ENCODE peak calls at places on chromosomes 11 and 22, in four cellular contexts. R is ovary, Z is prostate gland, A is neural progenitor cell. L is an unnamed sample.

GRCh38 chr22:26431151-26431995 is 2.3 kb downstream of the ASPHD2 start:
- DNase-seq in A (no peak), R (no peak), Z (no peak), L (no peak)

GRCh38 chr11:86784247-86784681 is 16.1 kb upstream of the PRSS23 start:
- DNase-seq in Z (no peak), A (no peak), R (no peak), L (no peak)

GRCh38 chr11:68449951-68450350 is 10.6 kb upstream of the PPP6R3 start:
- DNase-seq in A (no peak), Z (no peak), R (peak), L (no peak)

GRCh38 chr11:19988598-19988997 is 171.7 kb downstream of the DBX1 start:
- DNase-seq in Z (peak), R (no peak), A (peak), L (peak)

GRCh38 chr11:22832315-22833041 is 2.9 kb upstream of the SVIP start:
- DNase-seq in Z (no peak), A (no peak), R (no peak), L (no peak)

GRCh38 chr11:4181780-4182721 is 87.5 kb downstream of the RRM1 start:
- DNase-seq in R (peak), Z (peak), A (peak), L (peak)

GRCh38 chr22:44500623-44501022 is 2.6 kb upstream of the RTL6 start:
- DNase-seq in R (no peak), Z (no peak), A (no peak), L (no peak)

GRCh38 chr11:73340164-73340563 is 32.1 kb downstream of the ARHGEF17 start:
- DNase-seq in A (no peak), R (no peak), Z (no peak), L (no peak)

GRCh38 chr11:60261014-60261413 is 18.1 kb upstream of the MS4A4E start:
- DNase-seq in R (no peak), A (no peak), Z (no peak), L (no peak)

GRCh38 chr11:66221726-66222236 is 46.7 kb upstream of the RAB1B start:
- DNase-seq in Z (no peak), R (no peak), A (no peak), L (no peak)

GRCh38 chr11:131944709-131945108 is 574.3 kb downstream of the NTM start:
- DNase-seq in Z (no peak), A (no peak), R (no peak), L (no peak)

GRCh38 chr11:1647901-1648721 is 18.5 kb downstream of the KRTAP5-5 start:
- DNase-seq in A (no peak), R (peak), Z (no peak), L (no peak)

GRCh38 chr22:44369916-44370804 is 57.4 kb upstream of the SHISAL1 start:
- DNase-seq in Z (no peak), R (peak), A (no peak), L (no peak)

GRCh38 chr11:1939006-1939626 is 8.0 kb upstream of the MRPL23 start:
- DNase-seq in Z (no peak), A (no peak), R (no peak), L (no peak)

GRCh38 chr11:108693852-108694251 is 29.0 kb downstream of the DDX10 start:
- DNase-seq in A (no peak), R (no peak), Z (no peak), L (no peak)

GRCh38 chr11:64014361-64014760 is 21.4 kb upstream of the FLRT1 start:
- DNase-seq in Z (no peak), R (no peak), A (no peak), L (no peak)

GRCh38 chr11:14902650-14903350 is 10.8 kb upstream of the CYP2R1 start:
- DNase-seq in R (no peak), Z (no peak), A (no peak), L (no peak)

GRCh38 chr11:66020618-66021357 is 5.5 kb downstream of the CATSPER1 start:
- DNase-seq in A (no peak), R (no peak), Z (no peak), L (peak)

GRCh38 chr11:19102521-19102900 is 14.5 kb upstream of the ZDHHC13 start:
- DNase-seq in Z (no peak), R (no peak), A (no peak), L (no peak)

GRCh38 chr11:118200901-118201680 is 23.7 kb downstream of the JAML start:
- DNase-seq in A (no peak), Z (no peak), R (no peak), L (no peak)

GRCh38 chr22:19969141-19969928 is 27.7 kb upstream of the TXNRD2 start:
- DNase-seq in A (no peak), Z (no peak), R (no peak), L (no peak)

GRCh38 chr11:73506038-73506437 is 91.9 kb downstream of the FAM168A start:
- DNase-seq in Z (no peak), R (no peak), A (no peak), L (no peak)

GRCh38 chr11:118277312-118277711 is 13.2 kb upstream of the MPZL2 start:
- DNase-seq in Z (peak), R (no peak), A (no peak), L (no peak)

GRCh38 chr11:116263020-116263419 is 509.8 kb downstream of the BUD13 start:
- DNase-seq in Z (no peak), R (no peak), A (no peak), L (no peak)

GRCh38 chr11:3952715-3953114 is 97.3 kb downstream of the STIM1 start:
- DNase-seq in R (no peak), A (no peak), Z (no peak), L (no peak)

GRCh38 chr22:38505595-38506117 is 455 bp downstream of the DDX17 start:
- DNase-seq in R (peak), Z (peak), A (peak), L (peak)

GRCh38 chr11:74142624-74143023 is 28.2 kb downstream of the C2CD3 start:
- DNase-seq in Z (no peak), A (no peak), R (no peak), L (no peak)

GRCh38 chr11:128627666-128628342 is 40.4 kb upstream of the ETS1 start:
- DNase-seq in A (no peak), R (no peak), Z (no peak), L (no peak)

GRCh38 chr11:72723508-72723907 is 28.7 kb downstream of the ARAP1 start:
- DNase-seq in R (no peak), A (no peak), Z (no peak), L (no peak)

GRCh38 chr22:39254789-39255298 is 10.1 kb upstream of the PDGFB start:
- DNase-seq in R (no peak), Z (no peak), A (no peak), L (no peak)

GRCh38 chr22:39117585-39118191 is 20.6 kb downstream of the APOBEC3H start:
- DNase-seq in A (peak), R (no peak), Z (peak), L (no peak)

GRCh38 chr11:113176561-113176960 is 137.8 kb upstream of the TTC12 start:
- DNase-seq in R (no peak), A (no peak), Z (no peak), L (no peak)

GRCh38 chr11:36594316-36594989 is at the start of gene IFTAP:
- DNase-seq in Z (peak), R (peak), A (peak), L (peak)

DNA sequence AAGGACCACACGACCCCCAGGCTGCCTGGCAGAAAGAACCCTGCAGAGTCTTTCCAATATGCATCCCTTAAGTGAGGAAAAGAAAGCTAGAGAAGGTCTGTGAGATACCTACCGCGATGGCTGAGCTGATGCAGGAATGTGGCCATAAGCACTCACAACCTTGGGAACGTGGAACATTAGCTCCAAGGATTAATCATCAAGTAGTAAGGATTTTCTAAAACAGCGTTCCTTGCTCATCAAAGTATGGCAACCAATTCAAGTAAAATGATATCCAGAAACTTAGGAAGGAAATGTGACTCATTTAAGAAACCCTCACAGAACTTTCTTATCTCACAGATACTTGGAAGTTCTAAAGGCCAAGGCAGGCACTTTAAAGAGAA is 12.8 kb downstream of the PACSIN2 start:
- DNase-seq in A (no peak), R (no peak), Z (no peak), L (no peak)
- H3K4me3 ChIP-seq in A (no peak), R (no peak), Z (no peak), L (no peak)

GRCh38 chr11:12502950-12503579 is 125.7 kb downstream of the PARVA start:
- DNase-seq in A (no peak), R (no peak), Z (no peak), L (no peak)

GRCh38 chr11:12499071-12499470 is 121.7 kb downstream of the PARVA start:
- DNase-seq in R (no peak), A (no peak), Z (no peak), L (no peak)

GRCh38 chr11:12505183-12505582 is 127.8 kb downstream of the PARVA start:
- DNase-seq in Z (no peak), A (no peak), R (no peak), L (no peak)

GRCh38 chr11:12503886-12504285 is 126.5 kb downstream of the PARVA start:
- DNase-seq in R (no peak), A (no peak), Z (no peak), L (no peak)

DNA sequence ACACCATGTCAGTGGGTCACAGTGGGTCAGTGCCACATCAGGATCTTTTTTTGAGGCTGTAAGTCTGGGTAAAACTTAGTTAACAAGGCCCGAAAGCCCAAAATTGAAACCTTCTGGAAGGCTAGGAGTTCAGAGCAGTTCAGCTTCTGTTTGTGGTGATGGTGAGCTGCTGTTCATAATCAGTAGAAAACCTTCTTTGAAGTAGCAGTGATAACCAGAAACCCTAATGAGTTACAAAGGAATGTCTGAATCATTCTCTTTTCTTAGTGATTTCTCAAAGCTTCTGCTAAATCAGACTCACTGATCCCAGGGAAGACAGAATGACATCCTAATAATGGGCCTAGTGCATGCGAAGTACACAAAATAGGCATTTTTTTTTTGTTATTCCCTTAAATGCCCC is 124.7 kb downstream of the PARVA start:
- DNase-seq in R (no peak), A (no peak), Z (no peak), L (no peak)
- H3K27ac ChIP-seq in R (no peak), A (no peak), Z (no peak), L (no peak)

GRCh38 chr22:23718371-23719165 is 27.8 kb downstream of the RGL4 start:
- DNase-seq in Z (no peak), A (no peak), R (no peak), L (no peak)

GRCh38 chr22:23716811-23717801 is 26.3 kb downstream of the RGL4 start:
- DNase-seq in A (peak), Z (peak), R (peak), L (peak)

GRCh38 chr22:23714596-23715588 is 24.1 kb downstream of the RGL4 start:
- DNase-seq in Z (no peak), A (no peak), R (no peak), L (no peak)

GRCh38 chr22:23713696-23714595 is 23.1 kb downstream of the RGL4 start:
- DNase-seq in A (no peak), R (no peak), Z (no peak), L (no peak)

GRCh38 chr22:23715811-23716355 is 25.1 kb downstream of the RGL4 start:
- DNase-seq in R (peak), A (no peak), Z (no peak), L (no peak)
- H3K4me3 ChIP-seq in R (peak), A (peak), Z (no peak), L (no peak)

GRCh38 chr22:36565686-36566085 is 36.7 kb upstream of the EIF3D start:
- DNase-seq in R (no peak), Z (no peak), A (no peak), L (no peak)

GRCh38 chr22:36564422-36565151 is 35.6 kb upstream of the EIF3D start:
- DNase-seq in R (no peak), Z (no peak), A (no peak), L (no peak)

GRCh38 chr22:36565152-36565507 is 36.2 kb upstream of the EIF3D start:
- DNase-seq in A (no peak), Z (no peak), R (no peak), L (no peak)

GRCh38 chr22:36568846-36569245 is 39.9 kb upstream of the EIF3D start:
- DNase-seq in A (no peak), Z (no peak), R (no peak), L (no peak)

DNA sequence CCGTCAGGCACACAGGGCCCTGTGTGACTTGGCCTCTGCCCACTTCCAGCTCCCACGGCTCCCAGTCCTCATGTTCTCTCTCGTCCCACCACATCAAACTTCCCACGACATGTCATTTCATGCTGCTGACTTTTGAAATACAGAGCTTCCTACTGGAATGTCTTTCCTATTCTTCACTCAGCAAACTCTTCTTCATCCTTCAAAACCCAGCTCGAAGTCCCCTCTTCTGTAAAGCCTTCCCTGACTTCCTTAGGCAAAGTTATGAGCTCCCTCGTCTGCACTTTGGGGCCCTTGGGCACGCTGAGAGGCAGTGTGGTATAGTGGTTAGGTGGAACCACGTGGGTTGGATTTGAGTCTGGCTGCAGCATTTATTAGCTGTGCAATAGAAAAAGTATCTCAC is 37.8 kb upstream of the EIF3D start:
- DNase-seq in Z (no peak), R (no peak), A (no peak), L (no peak)
- H3K27ac ChIP-seq in Z (no peak), R (no peak), A (no peak), L (no peak)

DNA sequence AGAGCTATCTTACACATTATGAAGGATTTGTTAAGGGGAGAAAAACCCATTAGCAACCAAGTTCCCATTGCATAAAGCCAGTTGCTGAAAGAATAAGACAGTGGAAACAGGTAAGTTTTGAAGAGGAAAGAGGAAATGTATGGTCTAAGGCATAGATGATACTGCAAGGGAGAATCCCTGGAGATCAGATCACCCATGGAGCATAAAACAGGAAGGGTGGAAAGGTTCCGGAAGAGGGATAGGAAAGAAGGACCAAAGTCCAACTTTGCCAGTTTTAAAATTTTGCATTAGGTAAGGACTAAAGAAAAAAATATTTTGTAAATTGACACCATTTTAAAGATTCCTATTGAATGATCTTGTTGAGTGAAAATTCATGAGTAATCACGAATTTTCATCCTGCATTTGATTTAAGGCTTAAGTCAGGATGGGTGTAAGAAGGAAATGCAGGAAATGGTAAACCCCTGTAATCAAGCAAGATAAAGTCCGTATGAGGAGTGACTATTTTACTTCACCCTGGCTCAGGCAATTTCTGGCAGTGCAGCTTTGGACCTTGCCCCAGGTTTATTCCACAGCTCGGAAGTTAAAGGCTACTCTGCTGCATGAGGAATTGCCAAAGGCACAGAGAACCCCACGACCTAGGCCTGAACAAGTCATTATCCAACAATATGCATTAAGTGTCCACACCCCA is 70.9 kb downstream of the CCDC34 start:
- DNase-seq in R (no peak), Z (no peak), A (no peak), L (no peak)
- H3K4me3 ChIP-seq in R (no peak), Z (no peak), A (no peak), L (no peak)

DNA sequence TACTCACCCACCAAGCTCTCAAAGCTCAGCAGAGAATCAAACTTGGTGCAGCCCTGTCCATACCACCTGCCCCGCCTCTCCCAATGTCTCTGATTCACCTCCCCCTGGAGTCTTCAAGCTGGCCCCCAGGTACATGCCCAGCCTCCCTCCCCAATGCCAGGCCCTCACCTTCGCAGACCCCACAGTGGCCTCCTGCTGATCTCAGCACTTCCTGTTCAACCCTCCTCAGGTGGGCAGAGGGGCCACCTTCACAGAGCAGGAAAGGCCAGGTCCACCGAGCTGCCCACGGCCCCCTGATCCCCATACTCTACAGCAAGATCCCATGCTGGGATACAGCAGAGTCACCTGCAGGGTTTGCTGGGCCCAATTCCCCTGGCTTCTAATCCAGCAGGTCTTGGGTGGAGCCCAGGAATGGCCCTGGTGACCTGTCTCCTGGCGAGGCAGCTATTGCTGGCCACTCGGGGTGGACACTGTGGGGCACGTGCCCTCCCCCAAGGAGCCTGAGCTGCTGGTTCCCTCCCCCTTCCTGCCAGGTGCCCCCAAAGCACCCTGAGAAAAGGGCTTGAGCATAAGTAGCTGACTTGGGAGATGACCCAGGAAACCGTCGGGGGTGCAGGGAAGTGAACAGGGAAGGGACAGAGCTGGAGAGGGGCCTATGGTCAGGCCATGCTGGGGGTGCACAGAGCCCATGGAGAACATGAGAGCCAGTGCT is 150.7 kb downstream of the BRD1 start:
- DNase-seq in R (no peak), A (no peak), Z (no peak), L (no peak)
- H3K27ac ChIP-seq in R (no peak), A (no peak), Z (no peak), L (no peak)

GRCh38 chr22:18068381-18068988 is 9.3 kb upstream of the PEX26 start:
- DNase-seq in Z (no peak), A (no peak), R (no peak), L (no peak)
- H3K4me3 ChIP-seq in Z (no peak), A (no peak), R (no peak), L (no peak)

DNA sequence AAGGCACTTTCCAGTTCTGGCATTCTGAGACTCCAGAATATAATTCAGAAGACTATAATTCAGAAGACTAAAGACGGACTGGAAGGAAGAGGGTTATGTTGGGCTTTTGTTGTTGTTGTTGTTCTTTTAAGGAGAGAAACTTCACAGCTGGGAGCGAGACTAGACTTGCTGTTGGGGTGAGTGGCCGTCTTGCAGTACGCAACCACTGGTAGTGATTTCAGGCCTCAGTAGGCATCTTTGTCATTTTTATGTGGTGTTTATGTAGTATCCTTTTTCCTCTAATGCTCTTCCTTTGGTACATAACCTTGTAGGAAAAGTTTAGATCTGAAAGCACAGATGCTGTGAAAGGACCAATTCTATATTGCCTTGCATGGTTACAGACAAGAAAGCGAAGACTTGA is 107.7 kb downstream of the ATXN10 start:
- DNase-seq in R (no peak), Z (no peak), A (no peak), L (no peak)
- H3K27ac ChIP-seq in R (no peak), Z (no peak), A (no peak), L (no peak)

GRCh38 chr11:76150141-76150540 is 56.2 kb downstream of the WNT11 start:
- DNase-seq in R (no peak), A (no peak), Z (no peak), L (no peak)

GRCh38 chr11:76148941-76149613 is 57.2 kb downstream of the WNT11 start:
- DNase-seq in R (no peak), Z (no peak), A (no peak), L (no peak)

GRCh38 chr11:76151561-76152085 is 54.7 kb downstream of the WNT11 start:
- DNase-seq in R (no peak), A (no peak), Z (no peak), L (no peak)

GRCh38 chr11:76148207-76148606 is 58.1 kb downstream of the WNT11 start:
- DNase-seq in Z (no peak), A (no peak), R (no peak), L (no peak)

GRCh38 chr11:76149713-76150112 is 56.6 kb downstream of the WNT11 start:
- DNase-seq in A (no peak), Z (no peak), R (no peak), L (no peak)
- H3K4me3 ChIP-seq in A (no peak), Z (no peak), R (no peak), L (no peak)